ENCODE peak calls at places on chromosomes 16 and 17, in four cellular contexts. C is bronchial epithelial cell; V is stimulated activated CD8-positive, alpha-beta memory T cell treated with anti-CD3 and anti-CD28 coated beads, Interleukin-4, amount 100 ng/mL, for 48 hours; Z is WERI-Rb-1. R is an unnamed sample.

GRCh38 chr17:54967621-54968258 is 714 bp downstream of the COX11 start:
- DNase-seq in V (peak), C (peak), Z (peak), R (no peak)

GRCh38 chr17:42112552-42113176 is at the start of gene DHX58:
- DNase-seq in V (peak), Z (peak), C (peak), R (no peak)

GRCh38 chr16:2471016-2471652 is at the start of gene NTN3:
- DNase-seq in Z (peak), V (no peak), C (no peak), R (peak)

GRCh38 chr17:40118093-40118492 is 3.7 kb upstream of the MSL1 start:
- DNase-seq in C (no peak), V (no peak), Z (no peak), R (no peak)

GRCh38 chr16:12009462-12009861 is 32.9 kb downstream of the SNX29 start:
- DNase-seq in Z (no peak), V (no peak), C (no peak), R (no peak)

GRCh38 chr17:66753126-66753920 is 81.6 kb upstream of the CACNG5 start:
- DNase-seq in Z (peak), C (no peak), V (no peak), R (peak)

GRCh38 chr16:57892447-57893096 is 78.4 kb downstream of the CNGB1 start:
- DNase-seq in V (no peak), C (peak), Z (peak), R (no peak)

GRCh38 chr16:7449306-7449705 is 116.7 kb downstream of the RBFOX1 start:
- DNase-seq in V (no peak), Z (no peak), C (no peak), R (no peak)

GRCh38 chr17:77233635-77234334 is 93.0 kb downstream of the SEC14L1 start:
- DNase-seq in Z (no peak), C (peak), V (peak), R (no peak)

GRCh38 chr16:79752421-79752820 is 151.9 kb upstream of the MAF start:
- DNase-seq in C (peak), V (no peak), Z (no peak), R (no peak)

GRCh38 chr16:78183886-78184553 is 84.6 kb downstream of the WWOX start:
- DNase-seq in V (no peak), C (no peak), Z (no peak), R (no peak)

GRCh38 chr16:46730801-46731690 is 17.1 kb downstream of the MYLK3 start:
- DNase-seq in V (no peak), Z (no peak), C (no peak), R (no peak)

R was measured in NCI-H524 treated with DMSO at 0.1 percent for 48 hours.